ENCODE peak calls at places on chromosomes 1 and 21, in four cellular contexts. W is H1, C is mesendoderm, D is H9. H is an unnamed sample.

GRCh38 chr21:19237603-19238002 is 834.0 kb upstream of the TMPRSS15 start:
- DNase-seq in W (no peak), C (no peak), D (no peak), H (no peak)

GRCh38 chr1:59219926-59220325 is 77.0 kb upstream of the FGGY start:
- DNase-seq in W (no peak), C (no peak), D (no peak), H (peak; percentile 50)

GRCh38 chr1:33337994-33338494 is 17.1 kb upstream of the A3GALT2 start:
- DNase-seq in W (no peak), C (no peak), D (no peak), H (peak; percentile 66)

GRCh38 chr1:102891868-102892625 is 216.3 kb downstream of the COL11A1 start:
- DNase-seq in W (no peak), C (no peak), D (no peak), H (peak; percentile 87)

GRCh38 chr1:53580009-53580400 is 120.8 kb downstream of the DMRTB1 start:
- DNase-seq in W (no peak), C (no peak), D (no peak), H (no peak)

GRCh38 chr1:186754542-186755150 is 74.1 kb upstream of the PLA2G4A start:
- DNase-seq in W (no peak), C (no peak), D (no peak), H (no peak)

GRCh38 chr1:67110352-67110751 is 24.4 kb downstream of the C1orf141 start:
- DNase-seq in W (no peak), C (no peak), D (no peak), H (no peak)

GRCh38 chr1:16605213-16605525 is 8.2 kb downstream of the NBPF1 start:
- DNase-seq in W (no peak), C (no peak), D (no peak), H (peak; percentile 55)

GRCh38 chr1:232174306-232174705 is 455.6 kb downstream of the SIPA1L2 start:
- DNase-seq in W (no peak), C (no peak), D (no peak), H (no peak)

GRCh38 chr1:183783896-183784637 is 20.9 kb upstream of the RGL1 start:
- DNase-seq in W (no peak), C (no peak), D (no peak), H (peak; percentile 91)

GRCh38 chr1:24910751-24911650 is 19.1 kb downstream of the RUNX3 start:
- DNase-seq in W (no peak), C (peak; percentile 29), D (no peak), H (peak; percentile 70)

GRCh38 chr1:24913274-24913604 is 16.8 kb downstream of the RUNX3 start:
- DNase-seq in W (no peak), C (no peak), D (no peak), H (no peak)

GRCh38 chr1:24912359-24913273 is 17.5 kb downstream of the RUNX3 start:
- DNase-seq in W (no peak), C (no peak), D (no peak), H (no peak)

GRCh38 chr1:24910210-24910609 is 19.9 kb downstream of the RUNX3 start:
- DNase-seq in W (no peak), C (peak; percentile 37), D (no peak), H (no peak)

DNA sequence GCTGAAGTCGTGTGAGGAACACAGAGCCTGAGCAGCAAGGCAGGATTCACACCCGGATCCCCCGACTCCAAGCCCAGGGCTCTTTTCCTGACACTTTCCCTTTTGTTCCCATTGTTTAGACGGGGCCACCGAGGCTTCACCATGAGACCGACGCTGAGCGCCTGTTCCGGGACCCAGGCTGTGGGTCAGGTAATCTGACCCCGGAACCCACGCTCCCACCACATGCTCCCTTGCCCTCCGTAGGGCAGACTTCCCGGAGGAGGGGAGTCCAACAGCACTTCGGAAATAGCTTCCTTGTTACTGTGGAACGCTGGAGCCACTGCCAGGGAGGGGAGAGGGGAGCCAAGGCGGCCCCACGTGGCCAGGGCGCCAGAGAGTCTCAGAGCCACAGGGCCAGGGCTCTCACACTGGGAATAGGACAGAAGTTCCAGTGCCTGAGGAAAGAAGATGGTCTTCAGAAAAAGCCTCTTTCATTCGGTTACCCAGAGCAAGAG is 18.4 kb downstream of the RUNX3 start:
- DNase-seq in W (no peak), C (no peak), D (no peak), H (no peak)
- H3K18ac ChIP-seq in W (peak overlapping the region; percentile 32), C (no peak overlapping the region), D (no peak overlapping the region), H (no peak overlapping the region)

GRCh38 chr1:245098924-245099323 is 55.9 kb upstream of the KIF26B start:
- DNase-seq in W (no peak), C (no peak), D (no peak), H (no peak)
- H4K5ac ChIP-seq in W (no peak overlapping the region), C (no peak overlapping the region), D (no peak overlapping the region), H (no peak overlapping the region)

GRCh38 chr21:41147979-41148355 is 20.0 kb upstream of the BACE2 start:
- DNase-seq in W (no peak), C (no peak), D (no peak), H (no peak)
- H3K18ac ChIP-seq in W (no peak overlapping the region), C (no peak overlapping the region), D (no peak overlapping the region), H (no peak overlapping the region)

GRCh38 chr1:193066606-193067005 is 7.2 kb downstream of the RO60 start:
- DNase-seq in W (no peak), C (no peak), D (no peak), H (no peak)

GRCh38 chr1:193070395-193070753 is 11.0 kb downstream of the RO60 start:
- DNase-seq in W (no peak), C (no peak), D (no peak), H (no peak)

GRCh38 chr1:193069748-193070394 is 10.5 kb downstream of the RO60 start:
- DNase-seq in W (no peak), C (peak; percentile 75), D (peak; percentile 46), H (no peak)

GRCh38 chr1:193065954-193066353 is 6.5 kb downstream of the RO60 start:
- DNase-seq in W (no peak), C (no peak), D (no peak), H (no peak)

GRCh38 chr1:193068013-193068412 is 8.6 kb downstream of the RO60 start:
- DNase-seq in W (no peak), C (no peak), D (no peak), H (no peak)
- H4K5ac ChIP-seq in W (no peak overlapping the region), C (no peak overlapping the region), D (no peak overlapping the region), H (no peak overlapping the region)

GRCh38 chr1:20401405-20402010 is 84.5 kb downstream of the CAMK2N1 start:
- DNase-seq in W (no peak), C (no peak), D (peak; percentile 17), H (no peak)
- H3K18ac ChIP-seq in W (no peak overlapping the region), C (no peak overlapping the region), D (no peak overlapping the region), H (no peak overlapping the region)

DNA sequence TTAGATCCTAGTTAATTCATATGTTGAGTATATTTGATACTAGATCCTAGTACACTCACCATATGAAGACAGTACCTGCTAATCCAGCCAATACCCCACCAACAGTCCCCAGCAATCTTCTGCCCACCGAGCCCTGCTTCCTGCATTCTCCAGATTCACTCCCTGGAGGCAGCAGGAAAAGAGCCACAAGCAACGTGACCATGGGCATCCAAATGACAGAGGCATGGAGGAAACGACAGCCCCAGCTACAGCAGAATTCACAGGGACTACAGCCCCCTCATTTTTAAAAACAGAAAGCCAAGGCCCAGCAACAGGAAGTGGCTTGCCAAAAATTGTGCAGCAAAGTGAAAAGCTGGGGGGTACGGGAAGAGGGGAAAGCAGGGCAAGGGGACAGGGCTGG is 29.3 kb downstream of the ASTN1 start:
- DNase-seq in W (no peak), C (no peak), D (no peak), H (no peak)
- H4K5ac ChIP-seq in W (no peak overlapping the region), C (no peak overlapping the region), D (no peak overlapping the region), H (no peak overlapping the region)